ENCODE peak calls at places on chromosomes 7 and 10, in four cellular contexts. R is amygdala, I is T-cell, Y is BJ. J is an unnamed sample.
A peak's percentile ranks its signal among the peaks of the same experiment; 100 is the strongest.

GRCh38 chr7:16421333-16422099 is at the start of gene CRPPA:
- DNase-seq in R (no peak), I (peak; percentile 14), Y (no peak), J (peak; percentile 58)

GRCh38 chr10:103053659-103054581 is 135.8 kb downstream of the CNNM2 start:
- DNase-seq in R (no peak), I (peak; percentile 51), Y (peak; percentile 25), J (peak; percentile 88)

GRCh38 chr7:9718071-9718470 is 1255.6 kb upstream of the PHF14 start:
- DNase-seq in R (no peak), I (no peak), Y (no peak), J (no peak)

GRCh38 chr10:60182691-60183090 is 207.0 kb downstream of the ANK3 start:
- DNase-seq in R (no peak), I (no peak), Y (peak; percentile 31), J (no peak)

GRCh38 chr7:100510437-100511239 is 26.9 kb downstream of the NYAP1 start:
- DNase-seq in R (no peak), I (no peak), Y (no peak), J (no peak)

GRCh38 chr10:132397671-132398565 is 918 bp downstream of the PWWP2B start:
- DNase-seq in R (no peak), I (no peak), Y (no peak), J (peak; percentile 34)

GRCh38 chr10:11757452-11757819 is 15.3 kb downstream of the ECHDC3 start:
- DNase-seq in R (no peak), I (no peak), Y (peak; percentile 34), J (no peak)

GRCh38 chr7:8215648-8216047 is 46.3 kb downstream of the ICA1 start:
- DNase-seq in R (no peak), I (no peak), Y (no peak), J (no peak)

GRCh38 chr7:118109607-118110006 is 74.4 kb upstream of the LSM8 start:
- DNase-seq in R (no peak), I (no peak), Y (no peak), J (no peak)

GRCh38 chr7:101650579-101651081 is 21.5 kb upstream of the MYL10 start:
- DNase-seq in R (no peak), I (no peak), Y (no peak), J (no peak)

GRCh38 chr7:123355576-123356195 is 155.9 kb upstream of the SLC13A1 start:
- DNase-seq in R (no peak), I (no peak), Y (no peak), J (no peak)

GRCh38 chr10:98035599-98035998 is 5.2 kb upstream of the CRTAC1 start:
- DNase-seq in R (no peak), I (no peak), Y (no peak), J (no peak)

GRCh38 chr7:84144480-84144879 is 50.1 kb downstream of the SEMA3A start:
- DNase-seq in R (no peak), I (no peak), Y (no peak), J (no peak)

GRCh38 chr7:155306677-155307470 is 9.2 kb downstream of the INSIG1 start:
- DNase-seq in R (no peak), I (no peak), Y (no peak), J (no peak)

GRCh38 chr10:116278832-116279231 is 5.8 kb upstream of the GFRA1 start:
- DNase-seq in R (no peak), I (no peak), Y (no peak), J (no peak)

J was measured in immature natural killer cell.